ENCODE peak calls at places on chromosomes 4 and X, in four cellular contexts. K is SHP77, Q is H4, D is BJ. F is an unnamed sample.

GRCh38 chr4:16900325-16900724 is 1.9 kb upstream of the LDB2 start:
- DNase-seq in K (no peak), Q (no peak), D (no peak), F (no peak)

GRCh38 chr4:184007891-184008290 is 102.8 kb downstream of the STOX2 start:
- DNase-seq in K (no peak), Q (no peak), D (no peak), F (peak; percentile 19)

GRCh38 chr4:118557298-118557851 is 127.8 kb upstream of the METTL14 start:
- DNase-seq in K (no peak), Q (peak; percentile 92), D (peak; percentile 61), F (peak; percentile 80)

GRCh38 chrX:33725556-33726232 is 406.4 kb downstream of the FAM47A start:
- DNase-seq in K (no peak), Q (peak; percentile 85), D (no peak), F (peak; percentile 46)

GRCh38 chr4:1232661-1233621 is 16.0 kb downstream of the CTBP1 start:
- DNase-seq in K (no peak), Q (no peak), D (no peak), F (no peak)

GRCh38 chrX:118554511-118554910 is 58.9 kb downstream of the DOCK11 start:
- DNase-seq in K (no peak), Q (no peak), D (no peak), F (no peak)

GRCh38 chrX:73842541-73843234 is 279.7 kb downstream of the CHIC1 start:
- DNase-seq in K (no peak), Q (no peak), D (no peak), F (no peak)

GRCh38 chr4:124868495-124868894 is 156.0 kb upstream of the ANKRD50 start:
- DNase-seq in K (no peak), Q (no peak), D (no peak), F (no peak)

GRCh38 chr4:77433102-77433733 is 172.4 kb upstream of the CXCL13 start:
- DNase-seq in K (peak; percentile 57), Q (peak; percentile 64), D (no peak), F (peak; percentile 4)

GRCh38 chr4:153912296-153912695 is 123.4 kb upstream of the SFRP2 start:
- DNase-seq in K (no peak), Q (no peak), D (no peak), F (no peak)

GRCh38 chrX:70133303-70134115 is at the start of gene IGBP1:
- DNase-seq in K (peak; percentile 81), Q (peak; percentile 85), D (peak; percentile 41), F (peak; percentile 81)

GRCh38 chr4:125112536-125112935 is 202.2 kb upstream of the FAT4 start:
- DNase-seq in K (no peak), Q (no peak), D (no peak), F (no peak)

GRCh38 chrX:48971325-48972213 is at the start of gene KCND1:
- DNase-seq in K (no peak), Q (no peak), D (no peak), F (peak; percentile 74)

GRCh38 chr4:119725688-119726330 is 97.2 kb upstream of the PDE5A start:
- DNase-seq in K (no peak), Q (no peak), D (no peak), F (no peak)

GRCh38 chrX:29530520-29530919 is 684.8 kb upstream of the MAGEB2 start:
- DNase-seq in K (no peak), Q (no peak), D (no peak), F (no peak)

GRCh38 chrX:48896611-48897011 is 957 bp downstream of the TIMM17B start:
- DNase-seq in K (no peak), Q (no peak), D (no peak), F (no peak)

GRCh38 chrX:9897761-9898161 is 69.4 kb upstream of the CLDN34 start:
- DNase-seq in K (no peak), Q (peak; percentile 84), D (peak; percentile 93), F (peak; percentile 72)

GRCh38 chrX:12974797-12975669 is at the start of gene TMSB4X:
- DNase-seq in K (peak; percentile 60), Q (peak; percentile 86), D (no peak), F (peak; percentile 87)

GRCh38 chrX:147920161-147920666 is 8.5 kb downstream of the FMR1 start:
- DNase-seq in K (no peak), Q (no peak), D (no peak), F (no peak)

GRCh38 chr4:26178874-26179273 is 141.9 kb upstream of the RBPJ start:
- DNase-seq in K (no peak), Q (no peak), D (no peak), F (no peak)

GRCh38 chrX:1809581-1809980 is 194.7 kb downstream of the ASMT start:
- DNase-seq in K (no peak), Q (no peak), D (no peak), F (no peak)

GRCh38 chrX:143306991-143307965 is 210.0 kb downstream of the SPANXN3 start:
- DNase-seq in K (peak; percentile 21), Q (no peak), D (no peak), F (no peak)

GRCh38 chr4:38202223-38202622 is 242.0 kb downstream of the PTTG2 start:
- DNase-seq in K (no peak), Q (no peak), D (no peak), F (no peak)

GRCh38 chr4:20237894-20238537 is 13.7 kb upstream of the SLIT2 start:
- DNase-seq in K (no peak), Q (no peak), D (no peak), F (no peak)

GRCh38 chrX:134537179-134537945 is 77.4 kb downstream of the HPRT1 start:
- DNase-seq in K (no peak), Q (peak; percentile 81), D (peak; percentile 59), F (peak; percentile 80)

GRCh38 chr4:99201687-99202086 is 17.4 kb downstream of the ADH6 start:
- DNase-seq in K (no peak), Q (no peak), D (no peak), F (no peak)

GRCh38 chr4:7389101-7389701 is 45.5 kb downstream of the PSAPL1 start:
- DNase-seq in K (no peak), Q (no peak), D (no peak), F (no peak)

GRCh38 chr4:69910016-69910782 is 20.7 kb upstream of the CSN1S1 start:
- DNase-seq in K (no peak), Q (no peak), D (no peak), F (no peak)

GRCh38 chr4:142264961-142265360 is 581.1 kb downstream of the INPP4B start:
- DNase-seq in K (no peak), Q (no peak), D (peak; percentile 27), F (no peak)

GRCh38 chrX:43655151-43655676 is 885 bp upstream of the MAOA start:
- DNase-seq in K (no peak), Q (no peak), D (no peak), F (peak; percentile 39)

GRCh38 chr4:20831746-20832145 is 131.5 kb downstream of the PACRGL start:
- DNase-seq in K (no peak), Q (no peak), D (no peak), F (no peak)

GRCh38 chrX:40068048-40068447 is 29.7 kb downstream of the BCOR start:
- DNase-seq in K (no peak), Q (peak; percentile 22), D (no peak), F (peak; percentile 12)

F was measured in Daoy.